ENCODE peak calls at places on chromosomes 3 and 15, in seven cellular contexts. Z is AG20443, B is SK-MEL-5, N is activated gamma-delta T cell treated with Interleukin-2 at 50 U/mL for 16 hours, K is T-helper 2 cell, M is WTC11, Y is brain pericyte. V is an unnamed sample.

GRCh38 chr3:184242297-184242685 is 6.5 kb downstream of the ALG3 start:
- DNase-seq in Z (no peak), B (no peak), N (no peak), K (no peak), M (no peak), Y (no peak), V (no peak)

GRCh38 chr15:57031605-57032004 is 113.2 kb downstream of the TCF12 start:
- DNase-seq in Z (peak), B (peak), N (no peak), K (no peak), M (no peak), Y (peak), V (no peak)

GRCh38 chr3:38353151-38353550 is 6.6 kb downstream of the XYLB start:
- DNase-seq in Z (no peak), B (no peak), N (no peak), K (no peak), M (no peak), Y (no peak), V (no peak)

GRCh38 chr15:63874616-63875015 is 40.9 kb upstream of the HERC1 start:
- DNase-seq in Z (no peak), B (no peak), N (no peak), K (no peak), M (no peak), Y (no peak), V (no peak)

GRCh38 chr3:121431717-121432517 is 113.9 kb downstream of the POLQ start:
- DNase-seq in Z (peak), B (peak), N (peak), K (no peak), M (no peak), Y (peak), V (peak)

GRCh38 chr3:50150863-50151686 is 4.0 kb upstream of the SEMA3F start:
- DNase-seq in Z (no peak), B (no peak), N (no peak), K (no peak), M (peak), Y (no peak), V (no peak)

GRCh38 chr3:128399221-128399915 is 67.3 kb downstream of the DNAJB8 start:
- DNase-seq in Z (no peak), B (no peak), N (no peak), K (no peak), M (no peak), Y (no peak), V (no peak)

GRCh38 chr3:13277860-13278531 is 142.1 kb downstream of the NUP210 start:
- DNase-seq in Z (peak), B (no peak), N (no peak), K (no peak), M (no peak), Y (no peak), V (no peak)

GRCh38 chr3:139755551-139755950 is 77.8 kb upstream of the NMNAT3 start:
- DNase-seq in Z (no peak), B (no peak), N (no peak), K (no peak), M (no peak), Y (no peak), V (no peak)